ENCODE peak calls at places on chromosomes 11 and 22, in four cellular contexts. A, S, J and H are unnamed samples.

GRCh38 chr22:50191041-50191740 is 5.5 kb downstream of the TRABD start:
- DNase-seq in J (no peak), A (no peak), S (no peak), H (no peak)

GRCh38 chr11:96008161-96008560 is 84.3 kb upstream of the MTMR2 start:
- DNase-seq in J (peak), A (no peak), S (no peak), H (no peak)

GRCh38 chr11:115929618-115930129 is 425.5 kb upstream of the CADM1 start:
- DNase-seq in J (peak), S (no peak), A (no peak), H (no peak)

GRCh38 chr11:120248551-120249278 is 8.8 kb downstream of the POU2F3 start:
- DNase-seq in S (no peak), J (peak), A (peak), H (no peak)

GRCh38 chr11:5250777-5251176 is 1.1 kb upstream of the HBG1 start:
- DNase-seq in J (no peak), S (no peak), A (no peak), H (no peak)

GRCh38 chr11:134515081-134515960 is 103.3 kb upstream of the B3GAT1 start:
- DNase-seq in S (no peak), J (no peak), A (no peak), H (no peak)

GRCh38 chr11:6413791-6414231 is 5.1 kb downstream of the APBB1 start:
- DNase-seq in A (no peak), S (no peak), J (no peak), H (no peak)

GRCh38 chr11:22957890-22958289 is 97.6 kb upstream of the CCDC179 start:
- DNase-seq in S (no peak), A (no peak), J (no peak), H (no peak)

GRCh38 chr11:7351228-7351627 is 99.5 kb downstream of the SYT9 start:
- DNase-seq in S (no peak), J (no peak), A (no peak), H (no peak)

GRCh38 chr11:60840711-60841430 is 1.0 kb upstream of the CCDC86 start:
- DNase-seq in J (peak), S (no peak), A (no peak), H (no peak)

GRCh38 chr11:36288442-36289225 is 590 bp downstream of the COMMD9 start:
- DNase-seq in S (no peak), A (no peak), J (no peak), H (no peak)

GRCh38 chr11:38384568-38384967 is 1786.5 kb upstream of the RAG2 start:
- DNase-seq in S (no peak), J (peak), A (peak), H (no peak)

GRCh38 chr11:1049431-1049891 is 12.9 kb upstream of the MUC6 start:
- DNase-seq in J (no peak), A (no peak), S (no peak), H (no peak)

GRCh38 chr11:75325713-75326438 is 25.6 kb downstream of the ARRB1 start:
- DNase-seq in J (peak), S (no peak), A (peak), H (peak)

GRCh38 chr11:119339581-119340334 is 925 bp downstream of the C1QTNF5 start:
- DNase-seq in A (no peak), J (peak), S (peak), H (no peak)

GRCh38 chr11:74288161-74288560 is 23.3 kb downstream of the P4HA3 start:
- DNase-seq in S (no peak), J (peak), A (peak), H (peak)

GRCh38 chr22:47304191-47304831 is 541.9 kb downstream of the TBC1D22A start:
- DNase-seq in A (no peak), J (no peak), S (no peak), H (no peak)

GRCh38 chr22:49571326-49571725 is 256.3 kb downstream of the BRD1 start:
- DNase-seq in J (no peak), S (no peak), A (no peak), H (no peak)

GRCh38 chr11:119055901-119056300 is 1.1 kb downstream of the HYOU1 start:
- DNase-seq in J (peak), A (peak), S (peak), H (no peak)

GRCh38 chr11:793556-793955 is 3.7 kb upstream of the CEND1 start:
- DNase-seq in S (no peak), A (no peak), J (no peak), H (no peak)

GRCh38 chr11:112516261-112516660 is 255.6 kb upstream of the PLET1 start:
- DNase-seq in A (no peak), J (no peak), S (no peak), H (no peak)

GRCh38 chr22:50281384-50281760 is 11.2 kb upstream of the MAPK11 start:
- DNase-seq in A (no peak), S (no peak), J (no peak), H (no peak)

GRCh38 chr22:47000888-47001287 is 238.4 kb downstream of the TBC1D22A start:
- DNase-seq in J (peak), S (no peak), A (peak), H (no peak)

GRCh38 chr22:42803454-42803853 is 53.6 kb downstream of the ARFGAP3 start:
- DNase-seq in A (no peak), J (no peak), S (no peak), H (no peak)

GRCh38 chr11:45209000-45209399 is 62.6 kb downstream of the PRDM11 start:
- DNase-seq in S (no peak), A (no peak), J (no peak), H (no peak)

GRCh38 chr22:45284705-45285305 is at the start of gene UPK3A:
- DNase-seq in J (no peak), A (peak), S (no peak), H (no peak)

GRCh38 chr11:73367482-73368024 is 8.6 kb upstream of the RELT start:
- DNase-seq in A (no peak), J (no peak), S (no peak), H (no peak)

GRCh38 chr11:118918686-118919280 is 6.9 kb downstream of the BCL9L start:
- DNase-seq in S (no peak), A (no peak), J (peak), H (no peak)

GRCh38 chr11:12144306-12145174 is 34.1 kb downstream of the MICAL2 start:
- DNase-seq in A (no peak), J (no peak), S (no peak), H (no peak)

GRCh38 chr11:45648931-45649330 is 16.5 kb downstream of the CHST1 start:
- DNase-seq in A (no peak), S (no peak), J (no peak), H (no peak)

GRCh38 chr11:9529333-9529648 is 44.2 kb upstream of the WEE1 start:
- DNase-seq in S (no peak), A (no peak), J (peak), H (no peak)

GRCh38 chr11:116500833-116501622 is 271.8 kb downstream of the BUD13 start:
- DNase-seq in A (no peak), J (no peak), S (no peak), H (no peak)

GRCh38 chr11:66438504-66439466 is at the start of gene MRPL11:
- DNase-seq in A (peak), J (peak), S (peak), H (peak)
- H3K9ac ChIP-seq in A (peak), J (peak), S (peak), H (peak)

GRCh38 chr22:28497188-28497587 is 182.5 kb downstream of the TTC28 start:
- DNase-seq in A (no peak), J (peak), S (no peak), H (no peak)

GRCh38 chr22:28500005-28500404 is 179.6 kb downstream of the TTC28 start:
- DNase-seq in A (no peak), S (no peak), J (no peak), H (no peak)

DNA sequence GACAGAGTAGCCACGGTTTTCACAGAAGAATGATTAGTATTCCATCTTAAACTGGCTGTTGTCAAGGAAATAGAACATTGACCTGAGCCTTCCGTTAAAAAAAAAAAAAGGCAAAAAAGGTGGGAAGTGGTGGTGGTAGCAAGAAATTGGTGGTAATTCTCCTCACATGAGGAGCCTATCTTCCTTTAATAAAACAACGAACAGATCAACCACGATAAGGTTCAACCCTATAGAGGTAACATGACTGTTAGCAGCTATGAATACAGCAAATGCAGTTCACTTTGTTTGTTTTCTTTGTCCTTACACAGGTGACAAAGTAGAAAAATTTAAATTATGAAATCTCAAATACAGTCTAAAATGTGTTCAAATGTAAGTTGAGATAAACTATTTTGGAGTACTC is 181.6 kb downstream of the TTC28 start:
- DNase-seq in A (no peak), J (no peak), S (no peak), H (no peak)
- H2AFZ ChIP-seq in A (no peak), J (no peak), S (no peak), H (no peak)

GRCh38 chr11:32090774-32091370 is at the start of gene RCN1:
- DNase-seq in J (peak), A (peak), S (peak), H (no peak)

GRCh38 chr11:32092581-32093170 is 1.8 kb downstream of the RCN1 start:
- DNase-seq in S (peak), J (no peak), A (no peak), H (no peak)

GRCh38 chr11:32099516-32099915 is 8.6 kb downstream of the RCN1 start:
- DNase-seq in J (no peak), A (no peak), S (no peak), H (no peak)

GRCh38 chr11:32098142-32098903 is 7.4 kb downstream of the RCN1 start:
- DNase-seq in S (no peak), J (no peak), A (no peak), H (no peak)

DNA sequence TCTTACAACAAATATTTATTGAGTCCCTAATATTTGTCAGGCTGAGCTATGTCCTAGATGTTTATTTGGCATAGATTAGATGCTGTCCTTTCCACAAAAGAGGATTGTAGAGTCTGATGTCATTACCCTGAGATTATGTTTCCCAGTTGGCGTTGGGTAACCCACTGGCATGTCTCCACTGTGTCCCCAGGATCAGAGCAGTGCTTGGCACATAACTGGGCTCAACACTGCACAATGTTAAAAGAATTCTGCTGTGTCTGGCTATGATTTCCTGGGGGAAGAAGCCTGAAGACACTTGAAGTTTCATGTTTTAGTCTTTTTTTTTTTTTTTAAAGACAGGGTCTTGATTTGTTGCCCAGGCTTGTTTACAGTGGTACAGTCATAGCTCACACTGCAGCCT is 4.1 kb downstream of the RCN1 start:
- DNase-seq in J (peak), S (no peak), A (no peak), H (no peak)
- H3K9ac ChIP-seq in J (no peak), S (no peak), A (no peak), H (no peak)

GRCh38 chr22:16917144-16918003 is 90.6 kb downstream of the GAB4 start:
- DNase-seq in J (peak), A (peak), S (peak), H (no peak)
- H2AFZ ChIP-seq in J (no peak), A (no peak), S (no peak), H (no peak)

DNA sequence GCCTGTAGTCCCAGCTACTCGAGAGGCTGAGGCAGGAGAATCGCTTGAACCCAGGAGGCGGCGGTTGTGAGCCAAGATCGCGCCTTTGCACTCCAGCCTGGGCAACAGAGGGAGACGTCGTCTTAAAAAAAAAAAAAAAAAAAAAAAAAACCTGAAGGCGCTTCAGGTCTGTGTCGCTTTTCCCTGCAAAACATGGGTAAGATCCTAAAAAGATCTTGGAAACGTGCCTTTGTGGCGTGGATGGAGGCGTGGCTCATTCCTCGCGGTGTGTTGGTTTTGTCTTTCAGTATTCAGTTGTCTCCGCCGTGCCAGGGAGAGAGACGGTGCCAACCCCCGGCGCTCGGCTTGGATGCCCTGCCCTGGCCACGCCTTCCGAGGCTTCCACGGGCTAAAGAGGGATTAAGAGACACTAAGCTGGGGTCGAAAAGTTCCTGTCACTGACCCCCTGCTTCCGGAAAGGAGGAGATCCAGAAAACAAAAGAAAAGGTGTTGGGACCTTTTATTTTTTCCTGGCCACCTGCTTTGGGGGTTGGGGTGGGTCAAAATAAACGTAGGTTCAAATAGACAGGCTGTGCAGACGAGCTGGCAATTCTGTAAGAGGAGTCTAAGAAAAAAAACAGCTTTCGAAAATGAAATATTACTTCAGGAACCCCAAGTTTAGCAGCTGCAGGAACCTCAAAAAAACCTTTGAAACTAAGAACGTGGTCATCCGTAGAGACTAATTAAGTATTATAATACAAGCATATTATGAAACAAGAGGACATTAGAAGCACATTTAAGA is 1.1 kb upstream of the SLC35F2 start:
- DNase-seq in J (no peak), A (peak), S (no peak), H (no peak)
- H3K9ac ChIP-seq in J (no peak), A (peak), S (peak), H (peak)

GRCh38 chr11:59178401-59178800 is 6.5 kb downstream of the DTX4 start:
- DNase-seq in A (no peak), S (no peak), J (no peak), H (no peak)

GRCh38 chr11:59179121-59179520 is 7.2 kb downstream of the DTX4 start:
- DNase-seq in J (no peak), S (no peak), A (no peak), H (no peak)

GRCh38 chr11:59181746-59182456 is 10.0 kb downstream of the DTX4 start:
- DNase-seq in S (no peak), J (no peak), A (no peak), H (no peak)

GRCh38 chr11:59180907-59181306 is 9.0 kb downstream of the DTX4 start:
- DNase-seq in J (no peak), A (no peak), S (no peak), H (no peak)

GRCh38 chr11:59180168-59180567 is 8.2 kb downstream of the DTX4 start:
- DNase-seq in J (no peak), S (no peak), A (no peak), H (no peak)
- H2AFZ ChIP-seq in J (no peak), S (no peak), A (no peak), H (no peak)

GRCh38 chr11:64660205-64660604 is 62.8 kb downstream of the NRXN2 start:
- DNase-seq in A (no peak), S (no peak), J (no peak), H (no peak)
- H3K9ac ChIP-seq in A (no peak), S (no peak), J (no peak), H (no peak)

GRCh38 chr11:2800655-2801531 is 84.7 kb downstream of the CDKN1C start:
- DNase-seq in S (no peak), A (no peak), J (no peak), H (no peak)

GRCh38 chr11:2801711-2802388 is 83.7 kb downstream of the CDKN1C start:
- DNase-seq in J (no peak), A (no peak), S (no peak), H (no peak)

GRCh38 chr11:2797741-2798361 is 87.7 kb downstream of the CDKN1C start:
- DNase-seq in J (no peak), S (no peak), A (no peak), H (no peak)

GRCh38 chr11:2798951-2799761 is 86.4 kb downstream of the CDKN1C start:
- DNase-seq in J (peak), A (no peak), S (peak), H (no peak)

GRCh38 chr11:2799881-2800654 is 85.5 kb downstream of the CDKN1C start:
- DNase-seq in J (no peak), S (no peak), A (no peak), H (no peak)
- H2AFZ ChIP-seq in J (no peak), S (no peak), A (no peak), H (no peak)

DNA sequence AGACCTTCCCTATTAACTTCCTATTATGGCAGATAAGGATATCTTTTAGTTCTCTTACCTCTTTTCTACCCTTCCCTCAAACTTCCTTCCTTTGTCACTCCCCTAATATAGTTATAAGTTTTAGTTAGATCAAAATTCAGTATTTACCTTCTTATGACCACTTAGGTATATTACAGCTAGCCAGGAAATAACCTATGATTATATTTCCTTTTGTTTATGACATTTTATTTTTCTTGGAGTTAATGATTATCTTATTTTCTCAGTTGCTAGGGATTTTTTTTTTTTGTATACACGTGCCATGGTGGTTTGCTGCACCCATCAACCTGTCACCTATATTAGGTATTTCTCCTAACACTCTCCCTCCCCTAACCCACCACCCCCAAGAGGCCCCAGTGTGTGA is 88.2 kb upstream of the ZBED5 start:
- DNase-seq in S (no peak), A (no peak), J (no peak), H (no peak)
- H3K9ac ChIP-seq in S (no peak), A (no peak), J (no peak), H (no peak)